ENCODE peak calls at places on chromosome 3, in ten cellular contexts. W, D, E, U, X, K, C, H, M and R are unnamed samples.

GRCh38 chr3:36969540-36970432 is 23.1 kb downstream of the EPM2AIP1 start:
- DNase-seq in W (peak; percentile 91), D (peak; percentile 58), E (no peak), U (no peak), X (peak; percentile 46), K (peak; percentile 88), C (peak; percentile 9), H (peak; percentile 75), M (no peak), R (no peak)

GRCh38 chr3:116916836-116917235 is 207.3 kb downstream of the TUSC7 start:
- DNase-seq in W (no peak), D (no peak), E (no peak), U (no peak), X (no peak), K (no peak), C (no peak), H (no peak), M (no peak), R (no peak)

GRCh38 chr3:110178965-110179364 is 841.6 kb upstream of the DPPA4 start:
- DNase-seq in W (peak; percentile 35), D (no peak), E (no peak), U (no peak), X (no peak), K (no peak), C (no peak), H (no peak), M (no peak), R (no peak)

GRCh38 chr3:99087277-99087676 is 185.8 kb upstream of the DCBLD2 start:
- DNase-seq in W (no peak), D (no peak), E (no peak), U (no peak), X (no peak), K (no peak), C (no peak), H (no peak), M (no peak), R (no peak)

GRCh38 chr3:111763968-111764367 is 95.1 kb upstream of the PHLDB2 start:
- DNase-seq in W (peak; percentile 84), D (no peak), E (no peak), U (no peak), X (no peak), K (no peak), C (no peak), H (no peak), M (no peak), R (no peak)

GRCh38 chr3:23696842-23697241 is 108.9 kb upstream of the UBE2E1 start:
- DNase-seq in W (peak; percentile 74), D (no peak), E (no peak), U (peak; percentile 67), X (no peak), K (no peak), C (no peak), H (no peak), M (no peak), R (no peak)

GRCh38 chr3:131794766-131795381 is 239.9 kb downstream of the CPNE4 start:
- DNase-seq in W (peak; percentile 64), D (peak; percentile 57), E (peak; percentile 9), U (no peak), X (peak; percentile 31), K (peak; percentile 40), C (no peak), H (peak; percentile 6), M (no peak), R (no peak)

GRCh38 chr3:170301404-170301803 is 56.1 kb upstream of the SKIL start:
- DNase-seq in W (peak; percentile 57), D (no peak), E (no peak), U (no peak), X (no peak), K (no peak), C (no peak), H (no peak), M (no peak), R (no peak)

GRCh38 chr3:94234177-94234788 is 171.4 kb downstream of the NSUN3 start:
- DNase-seq in W (peak; percentile 54), D (peak; percentile 18), E (no peak), U (no peak), X (peak; percentile 20), K (peak; percentile 31), C (no peak), H (peak; percentile 13), M (no peak), R (no peak)

GRCh38 chr3:16504692-16505091 is 8.8 kb downstream of the RFTN1 start:
- DNase-seq in W (no peak), D (no peak), E (no peak), U (no peak), X (no peak), K (no peak), C (no peak), H (no peak), M (no peak), R (no peak)